ENCODE peak calls at places on chromosomes 1 and 21, in four cellular contexts. K is IMR-90, T is H1, O is mesendoderm. J is an unnamed sample.

GRCh38 chr1:42753070-42753469 is 13.0 kb upstream of the CLDN19 start:
- DNase-seq in O (no peak), K (peak; percentile 75), T (no peak), J (no peak)

GRCh38 chr1:157274698-157275534 is 136.7 kb upstream of the ETV3 start:
- DNase-seq in K (peak; percentile 56), T (no peak), O (peak; percentile 62), J (no peak)

GRCh38 chr1:111227434-111227833 is at the start of gene CHI3L2:
- DNase-seq in O (no peak), T (no peak), K (peak; percentile 41), J (no peak)

GRCh38 chr1:10316752-10317151 is 82.1 kb upstream of the PGD start:
- DNase-seq in T (no peak), O (no peak), K (no peak), J (no peak)

GRCh38 chr1:26289158-26290059 is 9.5 kb downstream of the SH3BGRL3 start:
- DNase-seq in O (no peak), K (no peak), T (no peak), J (no peak)

GRCh38 chr1:68173283-68174172 is 58.8 kb downstream of the WLS start:
- DNase-seq in O (no peak), T (no peak), K (peak; percentile 75), J (no peak)

GRCh38 chr1:25640646-25641328 is 24.2 kb downstream of the MAN1C1 start:
- DNase-seq in T (peak; percentile 44), K (no peak), O (no peak), J (no peak)

GRCh38 chr1:230250061-230250460 is 176.1 kb downstream of the PGBD5 start:
- DNase-seq in O (no peak), K (no peak), T (no peak), J (no peak)

GRCh38 chr1:248823517-248824001 is 2.2 kb downstream of the SH3BP5L start:
- DNase-seq in K (peak; percentile 88), O (peak; percentile 4), T (no peak), J (no peak)

GRCh38 chr1:54361342-54361741 is 44.9 kb downstream of the SSBP3 start:
- DNase-seq in T (no peak), O (peak; percentile 60), K (no peak), J (no peak)

GRCh38 chr1:19405761-19406481 is 79.4 kb downstream of the CAPZB start:
- DNase-seq in K (peak; percentile 27), O (no peak), T (no peak), J (no peak)

GRCh38 chr1:200518524-200518923 is 102.0 kb downstream of the KIF14 start:
- DNase-seq in K (peak; percentile 28), O (no peak), T (no peak), J (no peak)

GRCh38 chr1:40692429-40692905 is 963 bp downstream of the NFYC start:
- DNase-seq in O (peak; percentile 59), K (peak; percentile 25), T (no peak), J (no peak)

GRCh38 chr1:30912913-30913652 is 4.5 kb upstream of the SDC3 start:
- DNase-seq in K (no peak), O (no peak), T (no peak), J (peak; percentile 22)

GRCh38 chr1:30914931-30915330 is 6.4 kb upstream of the SDC3 start:
- DNase-seq in K (no peak), O (no peak), T (no peak), J (no peak)

GRCh38 chr1:30916296-30916695 is 7.7 kb upstream of the SDC3 start:
- DNase-seq in T (no peak), K (no peak), O (no peak), J (peak; percentile 9)

GRCh38 chr1:30915491-30916230 is 7.1 kb upstream of the SDC3 start:
- DNase-seq in K (no peak), O (no peak), T (no peak), J (no peak)

DNA sequence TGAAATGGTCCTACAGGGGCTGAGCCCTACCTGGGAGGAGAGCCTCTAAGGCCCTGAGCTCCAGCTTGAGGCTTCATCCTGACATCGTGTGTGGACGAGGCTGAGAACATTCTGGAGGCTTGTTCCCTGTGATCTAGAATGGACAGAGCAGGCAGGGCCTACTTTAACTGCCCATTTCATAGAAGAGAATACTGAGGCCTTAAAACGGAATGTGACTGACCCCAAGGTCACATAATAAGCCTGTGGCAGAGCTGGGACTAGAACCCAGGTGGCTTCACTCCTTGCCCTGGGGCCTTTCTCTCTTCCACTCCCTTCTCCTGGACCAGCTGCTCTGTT is 6.0 kb upstream of the SDC3 start:
- DNase-seq in K (no peak), O (no peak), T (no peak), J (no peak)
- H3K56ac ChIP-seq in K (no peak overlapping the region), O (no peak overlapping the region), T (no peak overlapping the region), J (no peak overlapping the region)

DNA sequence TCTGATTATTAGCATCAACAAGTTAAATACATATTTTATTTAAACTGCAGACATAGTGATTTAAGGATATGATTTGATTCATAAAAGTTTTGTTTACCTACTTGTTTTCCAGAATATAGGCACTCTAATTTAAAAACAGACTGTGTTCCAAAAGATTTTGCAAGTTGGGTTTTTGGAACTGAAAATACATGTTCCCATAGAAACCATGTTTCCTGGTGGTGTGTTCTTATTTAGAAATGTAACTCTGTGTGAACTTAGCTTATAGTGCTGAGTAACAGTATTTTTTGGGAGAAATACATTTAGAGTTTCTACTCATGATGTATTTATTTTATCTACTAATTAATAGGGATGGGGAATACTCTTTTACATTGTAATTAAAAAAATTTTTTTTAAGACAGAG is 21.8 kb downstream of the USP25 start:
- DNase-seq in O (no peak), T (no peak), K (no peak), J (no peak)
- H3K56ac ChIP-seq in O (no peak overlapping the region), T (no peak overlapping the region), K (no peak overlapping the region), J (no peak overlapping the region)

GRCh38 chr1:229037806-229038405 is 233.0 kb upstream of the RAB4A start:
- DNase-seq in T (no peak), O (no peak), K (peak; percentile 13), J (no peak)
- H3K56ac ChIP-seq in T (no peak overlapping the region), O (no peak overlapping the region), K (no peak overlapping the region), J (no peak overlapping the region)

DNA sequence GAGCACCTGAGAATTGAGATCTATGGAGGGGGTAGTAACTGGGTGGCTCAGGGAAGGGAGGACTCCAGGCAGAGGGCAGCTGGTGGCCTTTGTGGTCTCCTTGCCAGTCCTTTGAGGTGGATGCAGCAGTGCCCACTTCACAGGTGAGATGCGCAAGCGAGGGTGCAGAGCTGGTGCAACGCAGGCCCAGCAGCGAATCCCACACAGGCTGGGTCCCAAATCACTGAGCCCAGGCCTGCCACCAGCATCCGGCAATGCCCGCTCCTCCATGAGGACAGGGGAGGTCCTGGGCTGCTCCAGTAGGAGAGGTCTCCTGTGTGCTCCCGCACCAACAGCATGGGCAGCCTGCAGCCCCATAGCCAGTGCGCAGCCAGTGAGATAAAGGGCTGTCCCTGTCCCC is 318.0 kb downstream of the PCP4 start:
- DNase-seq in O (no peak), T (no peak), K (no peak), J (no peak)
- H3K56ac ChIP-seq in O (no peak overlapping the region), T (no peak overlapping the region), K (no peak overlapping the region), J (no peak overlapping the region)

DNA sequence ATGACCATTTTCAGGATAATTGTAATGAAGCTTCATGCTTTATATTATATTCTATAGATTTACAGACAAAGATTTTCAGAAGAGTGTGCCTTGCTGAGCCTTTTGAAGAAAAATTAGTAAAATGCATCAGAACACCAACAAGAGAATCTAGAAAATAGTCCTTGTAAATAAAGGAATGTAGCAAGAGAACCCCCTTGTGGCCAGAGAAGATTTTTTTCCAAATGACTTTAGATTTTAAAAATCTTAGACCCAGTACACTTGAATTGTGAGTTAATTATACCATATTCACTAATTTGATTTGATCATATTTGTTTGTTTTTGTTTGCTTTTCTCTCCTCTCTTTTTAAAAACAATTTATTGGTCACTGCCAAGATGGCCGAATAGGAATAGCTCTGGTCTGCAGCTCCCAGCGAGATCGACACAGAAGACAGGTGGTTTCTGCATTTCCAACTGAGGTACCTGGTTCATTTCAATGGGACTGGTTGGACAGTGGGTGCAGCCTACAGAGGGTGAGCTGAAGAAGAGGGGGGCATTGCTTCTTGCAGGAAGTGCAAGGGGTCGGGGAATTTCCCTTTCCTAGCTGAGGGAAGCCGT is 12.8 kb upstream of the IFI44L start:
- DNase-seq in T (no peak), O (peak; percentile 16), K (peak; percentile 51), J (no peak)
- H3K56ac ChIP-seq in T (no peak overlapping the region), O (no peak overlapping the region), K (no peak overlapping the region), J (no peak overlapping the region)

DNA sequence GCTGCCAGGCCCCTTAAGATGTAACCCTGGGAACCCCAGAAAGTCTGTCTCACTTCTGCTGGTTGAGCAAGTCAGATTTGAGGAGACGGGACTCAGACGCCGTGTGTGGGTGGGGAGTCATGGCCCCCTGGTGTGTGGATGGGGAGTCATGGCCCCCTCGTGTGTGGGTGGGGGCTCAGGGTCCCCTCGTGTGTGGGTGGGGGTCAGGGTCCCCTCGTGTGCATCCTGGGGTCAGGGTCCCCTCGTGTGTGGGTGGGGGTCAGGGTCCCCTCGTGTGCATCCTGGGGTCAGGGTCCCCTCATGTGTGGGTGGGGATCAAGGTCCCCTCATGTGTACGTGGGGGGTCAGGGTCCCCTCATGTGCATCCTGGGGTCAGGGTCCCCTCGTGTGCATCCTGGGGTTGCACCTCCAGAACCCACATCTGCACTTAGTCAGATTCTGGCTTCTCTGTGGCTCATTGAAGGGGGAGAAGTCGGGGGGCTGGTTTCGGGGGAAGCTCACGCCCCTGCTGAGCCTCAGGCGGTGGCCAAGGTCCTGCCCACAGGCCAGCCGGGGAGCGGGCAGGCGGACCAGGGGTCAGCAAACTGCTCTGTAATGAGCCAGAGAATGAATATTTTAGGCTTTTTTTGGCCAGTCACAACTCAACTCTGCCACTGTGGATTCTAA is 33.4 kb upstream of the POFUT2 start:
- DNase-seq in K (no peak), O (no peak), T (no peak), J (no peak)
- H3K56ac ChIP-seq in K (no peak overlapping the region), O (no peak overlapping the region), T (no peak overlapping the region), J (no peak overlapping the region)

GRCh38 chr1:21929951-21930615 is 7.0 kb downstream of the HSPG2 start:
- DNase-seq in T (no peak), O (no peak), K (no peak), J (no peak)

GRCh38 chr1:21926065-21926464 is 11.0 kb downstream of the HSPG2 start:
- DNase-seq in K (no peak), T (no peak), O (no peak), J (no peak)

GRCh38 chr1:21926814-21927530 is 10.1 kb downstream of the HSPG2 start:
- DNase-seq in O (no peak), T (no peak), K (peak; percentile 82), J (no peak)

GRCh38 chr1:21925334-21925940 is 11.7 kb downstream of the HSPG2 start:
- DNase-seq in T (no peak), O (no peak), K (no peak), J (no peak)

DNA sequence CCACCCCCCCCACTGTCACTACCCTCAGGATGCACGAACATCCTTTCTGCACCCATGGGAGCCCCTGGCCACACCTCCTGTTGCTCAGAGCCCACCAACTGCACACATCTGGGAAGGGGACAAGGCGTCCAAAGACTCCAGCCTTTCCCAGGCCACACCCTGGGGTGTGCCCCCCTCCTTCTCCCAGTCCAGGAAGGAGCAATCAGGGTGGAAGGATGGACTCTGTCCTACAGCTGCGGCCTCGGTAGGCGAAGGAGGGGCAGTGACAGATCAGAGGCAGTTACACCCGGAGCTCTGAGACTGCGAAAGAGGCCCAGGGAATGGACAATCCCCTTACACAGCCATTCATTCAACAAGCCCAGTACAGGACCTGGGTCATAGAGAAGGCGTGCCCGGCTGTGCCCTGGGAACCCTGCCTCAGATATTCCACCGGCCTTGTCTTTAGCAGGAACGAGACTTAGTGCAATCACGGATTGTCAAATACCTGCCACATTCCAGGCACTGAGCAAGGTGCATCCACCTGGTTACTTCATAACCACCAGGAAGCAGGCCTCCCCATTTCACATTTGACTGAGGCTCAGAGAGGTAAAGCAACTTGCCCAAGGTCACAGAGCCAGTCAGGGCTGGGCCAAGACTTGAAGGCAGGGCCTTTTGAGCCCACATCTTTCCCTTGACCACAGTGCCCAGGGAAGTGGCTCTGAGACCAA is 9.4 kb downstream of the HSPG2 start:
- DNase-seq in K (no peak), T (no peak), O (no peak), J (no peak)
- H3K56ac ChIP-seq in K (no peak overlapping the region), T (no peak overlapping the region), O (peak overlapping the region; percentile 10), J (no peak overlapping the region)

GRCh38 chr1:53291574-53291973 is 36.3 kb downstream of the LRP8 start:
- DNase-seq in T (no peak), K (no peak), O (peak; percentile 66), J (no peak)
- H3K56ac ChIP-seq in T (no peak overlapping the region), K (no peak overlapping the region), O (no peak overlapping the region), J (no peak overlapping the region)